ENCODE peak calls at places on chromosomes 12 and 14, in five cellular contexts. W, N, P, B and X are unnamed samples.
A peak's percentile ranks its signal among the peaks of the same experiment; 100 is the strongest.

GRCh38 chr12:40551466-40551865 is 140.8 kb upstream of the CNTN1 start:
- DNase-seq in P (no peak), N (no peak), B (no peak), W (no peak), X (no peak)

GRCh38 chr12:29634057-29634456 is 136.6 kb upstream of the OVCH1 start:
- DNase-seq in N (no peak), P (no peak), B (no peak), W (no peak), X (no peak)

GRCh38 chr14:60760648-60761364 is 26.2 kb downstream of the MNAT1 start:
- DNase-seq in B (no peak), W (no peak), N (no peak), P (no peak), X (no peak)

GRCh38 chr14:85594217-85594616 is 64.3 kb downstream of the FLRT2 start:
- DNase-seq in B (no peak), W (no peak), P (no peak), N (no peak), X (no peak)

GRCh38 chr12:74780458-74781241 is 243.0 kb downstream of the ATXN7L3B start:
- DNase-seq in B (no peak), N (peak; percentile 3), P (no peak), W (no peak), X (no peak)

GRCh38 chr12:82740129-82741000 is 53.7 kb downstream of the TMTC2 start:
- DNase-seq in P (no peak), B (no peak), N (no peak), W (no peak), X (no peak)

GRCh38 chr12:2845280-2845679 is 10.4 kb upstream of the NRIP2 start:
- DNase-seq in B (no peak), N (no peak), P (no peak), W (peak; percentile 68), X (no peak)

GRCh38 chr12:14138495-14138894 is 157.1 kb upstream of the GRIN2B start:
- DNase-seq in N (no peak), W (no peak), P (no peak), B (no peak), X (peak; percentile 20)

GRCh38 chr12:27672654-27673053 is 23.6 kb upstream of the REP15 start:
- DNase-seq in B (no peak), N (no peak), W (no peak), P (no peak), X (no peak)

GRCh38 chr14:51650721-51651387 is 856 bp upstream of the FRMD6 start:
- DNase-seq in P (no peak), B (no peak), W (peak; percentile 70), N (no peak), X (peak; percentile 36)

GRCh38 chr12:66594688-66595087 is 84.2 kb downstream of the GRIP1 start:
- DNase-seq in N (no peak), W (no peak), B (no peak), P (no peak), X (no peak)

GRCh38 chr14:35506927-35507326 is 27.0 kb upstream of the INSM2 start:
- DNase-seq in N (no peak), P (no peak), B (no peak), W (no peak), X (no peak)

GRCh38 chr12:109115758-109116610 is at the start of gene ACACB:
- DNase-seq in B (no peak), N (no peak), W (peak; percentile 87), P (no peak), X (peak; percentile 62)

GRCh38 chr12:110582286-110583136 is 607 bp downstream of the PPTC7 start:
- DNase-seq in P (peak; percentile 82), B (peak; percentile 66), N (peak; percentile 44), W (peak; percentile 87), X (peak; percentile 84)

GRCh38 chr14:66476964-66477363 is 9.2 kb upstream of the CCDC196 start:
- DNase-seq in W (no peak), N (peak; percentile 42), P (no peak), B (no peak), X (peak; percentile 52)

GRCh38 chr12:102518871-102519270 is 38.5 kb upstream of the IGF1 start:
- DNase-seq in P (no peak), B (no peak), N (no peak), W (no peak), X (no peak)

GRCh38 chr12:1282670-1283361 is 291.8 kb downstream of the ERC1 start:
- DNase-seq in W (peak; percentile 85), N (peak; percentile 63), B (no peak), P (no peak), X (no peak)

GRCh38 chr14:65281991-65282908 is 130.3 kb upstream of the FUT8 start:
- DNase-seq in P (peak; percentile 19), N (peak; percentile 30), W (no peak), B (no peak), X (no peak)

GRCh38 chr12:109517619-109518018 is 40.2 kb downstream of the UBE3B start:
- DNase-seq in W (no peak), P (no peak), N (no peak), B (no peak), X (no peak)

GRCh38 chr14:56168007-56168616 is 49.9 kb downstream of the PELI2 start:
- DNase-seq in W (no peak), N (no peak), B (no peak), P (no peak), X (no peak)

GRCh38 chr12:59787610-59788009 is 191.8 kb downstream of the SLC16A7 start:
- DNase-seq in B (no peak), N (no peak), P (no peak), W (no peak), X (no peak)